ENCODE peak calls at places on chromosomes 13 and 19, in ten cellular contexts. Z is CD8-positive, alpha-beta memory T cell; J is stomach; U is CD4-positive, CD25-positive, alpha-beta regulatory T cell; X is heart left ventricle; N is suprapubic skin; G is psoas muscle; O is lower lobe of right lung; W is ascending aorta; P is mesendoderm. C is an unnamed sample.

GRCh38 chr19:29259867-29260281 is 46.9 kb upstream of the UQCRFS1 start:
- DNase-seq in O (no peak), Z (no peak), W (no peak), X (no peak), P (no peak), N (peak; percentile 20), G (no peak), J (no peak), U (no peak), C (no peak)

GRCh38 chr19:16034180-16034579 is 42.1 kb upstream of the TPM4 start:
- DNase-seq in W (no peak), X (no peak), N (no peak), J (peak; percentile 15), G (no peak), Z (no peak), P (no peak), U (no peak), O (peak; percentile 37), C (no peak)

GRCh38 chr19:50322931-50323781 is 6.0 kb downstream of the KCNC3 start:
- DNase-seq in U (no peak), N (no peak), P (no peak), Z (no peak), W (no peak), O (no peak), G (peak; percentile 37), X (no peak), J (no peak), C (no peak)

GRCh38 chr19:5219551-5220304 is 120.9 kb downstream of the PTPRS start:
- DNase-seq in W (no peak), J (no peak), N (no peak), P (no peak), G (no peak), O (no peak), Z (no peak), X (no peak), U (no peak), C (no peak)

GRCh38 chr19:2888739-2889224 is 11.9 kb upstream of the ZNF57 start:
- DNase-seq in P (no peak), G (peak; percentile 67), W (no peak), O (peak; percentile 53), J (no peak), N (no peak), U (peak; percentile 59), Z (peak; percentile 57), X (no peak), C (peak; percentile 74)

GRCh38 chr13:32164622-32165268 is 133.2 kb downstream of the FRY start:
- DNase-seq in U (peak; percentile 6), N (no peak), J (no peak), X (no peak), W (no peak), G (no peak), Z (peak; percentile 9), O (no peak), P (peak; percentile 91), C (no peak)

GRCh38 chr19:3061214-3062161 is 807 bp downstream of the TLE5 start:
- DNase-seq in O (peak; percentile 70), N (no peak), Z (peak; percentile 84), X (peak; percentile 85), U (peak; percentile 90), W (peak; percentile 76), G (peak; percentile 84), J (peak; percentile 52), P (no peak), C (peak; percentile 90)

GRCh38 chr13:93286047-93286446 is 59.4 kb downstream of the GPC6 start:
- DNase-seq in X (no peak), P (no peak), G (no peak), N (no peak), Z (no peak), J (no peak), W (no peak), O (no peak), U (no peak), C (no peak)

GRCh38 chr13:41122838-41123237 is 9.8 kb downstream of the KBTBD6 start:
- DNase-seq in J (no peak), O (no peak), U (peak; percentile 14), P (no peak), X (no peak), Z (peak; percentile 9), N (no peak), G (no peak), W (no peak), C (no peak)

GRCh38 chr13:41117859-41118258 is 14.7 kb downstream of the KBTBD6 start:
- DNase-seq in G (no peak), N (no peak), W (no peak), Z (no peak), J (no peak), O (no peak), P (no peak), U (no peak), X (no peak), C (no peak)
- H3K27ac ChIP-seq in G (no peak overlapping the region), N (no peak overlapping the region), W (no peak overlapping the region), Z (no peak overlapping the region), J (no peak overlapping the region), O (no peak overlapping the region), P (no peak overlapping the region), U (no peak overlapping the region), X (no peak overlapping the region), C (no peak overlapping the region)

GRCh38 chr13:33260168-33261098 is 25.1 kb downstream of the STARD13 start:
- DNase-seq in J (no peak), W (no peak), Z (no peak), G (no peak), O (no peak), N (no peak), X (no peak), P (no peak), U (no peak), C (no peak)
- H3K27ac ChIP-seq in J (peak overlapping the region; percentile 15), W (no peak overlapping the region), Z (no peak overlapping the region), G (no peak overlapping the region), O (peak overlapping the region; percentile 43), N (peak overlapping the region; percentile 32), X (peak overlapping the region; percentile 22), P (no peak overlapping the region), U (no peak overlapping the region), C (peak overlapping the region; percentile 75)

GRCh38 chr19:7292352-7292949 is 1.8 kb downstream of the INSR start:
- DNase-seq in U (no peak), X (no peak), P (no peak), J (no peak), Z (no peak), G (no peak), O (no peak), W (no peak), N (no peak), C (no peak)

GRCh38 chr19:7292950-7293794 is 1.0 kb downstream of the INSR start:
- DNase-seq in Z (no peak), J (peak; percentile 41), P (peak; percentile 12), N (peak; percentile 71), X (peak; percentile 76), W (peak; percentile 71), G (peak; percentile 79), O (peak; percentile 70), U (no peak), C (peak; percentile 85)

GRCh38 chr19:7288131-7288530 is 6.1 kb downstream of the INSR start:
- DNase-seq in Z (no peak), W (no peak), P (no peak), J (no peak), U (no peak), O (no peak), G (no peak), N (no peak), X (no peak), C (no peak)

GRCh38 chr19:7287716-7288115 is 6.5 kb downstream of the INSR start:
- DNase-seq in O (no peak), W (no peak), U (no peak), Z (no peak), P (no peak), J (no peak), N (no peak), G (no peak), X (no peak), C (no peak)

GRCh38 chr19:7288977-7289376 is 5.2 kb downstream of the INSR start:
- DNase-seq in G (no peak), P (no peak), X (no peak), Z (no peak), U (no peak), J (no peak), N (no peak), W (no peak), O (no peak), C (no peak)
- H3K27ac ChIP-seq in G (peak overlapping the region; percentile 23), P (no peak overlapping the region), X (no peak overlapping the region), Z (no peak overlapping the region), U (no peak overlapping the region), J (no peak overlapping the region), N (no peak overlapping the region), W (no peak overlapping the region), O (no peak overlapping the region), C (no peak overlapping the region)

DNA sequence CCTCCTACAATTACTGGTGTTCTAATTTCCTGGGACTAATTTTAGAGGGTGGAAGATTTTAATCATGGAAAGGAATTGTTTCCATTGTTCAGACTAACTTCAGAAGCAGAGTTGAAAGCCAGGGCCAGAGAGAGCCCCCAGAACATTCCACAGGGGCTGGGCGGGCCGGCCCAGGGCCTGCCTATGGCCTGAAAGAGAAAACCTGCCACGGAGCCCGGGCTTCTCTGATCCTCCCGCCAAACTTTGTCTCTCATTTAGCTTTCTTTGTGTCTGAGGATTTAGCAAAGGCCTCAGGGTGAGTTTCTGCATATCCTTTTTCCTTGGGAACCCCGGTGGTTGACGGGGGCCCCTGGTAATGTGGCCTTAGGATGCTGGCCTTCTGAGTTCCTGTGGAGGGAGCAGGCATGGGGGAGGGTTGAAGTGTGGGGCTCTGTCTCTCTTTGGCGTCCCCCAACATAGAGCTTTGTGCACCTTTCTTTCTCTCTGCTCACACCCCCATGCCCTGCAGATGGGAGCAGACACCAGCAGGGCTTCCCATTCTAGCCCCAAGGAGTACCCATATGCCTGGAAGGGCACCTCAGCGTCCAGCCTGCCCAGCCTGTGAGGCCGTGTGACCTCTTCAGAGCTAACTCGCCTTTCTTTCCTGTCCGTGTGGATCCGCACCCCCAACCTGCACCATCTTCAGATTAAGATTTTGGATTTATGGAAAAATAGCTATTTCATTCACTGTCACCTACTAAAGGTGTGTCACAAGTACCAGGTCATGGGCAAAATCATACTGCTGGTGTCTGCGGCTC is 539.5 kb downstream of the FGF9 start:
- DNase-seq in G (no peak), N (no peak), O (no peak), P (peak; percentile 62), W (no peak), Z (no peak), X (no peak), U (no peak), J (no peak), C (no peak)
- H3K27ac ChIP-seq in G (peak overlapping the region; percentile 16), N (no peak overlapping the region), O (no peak overlapping the region), P (no peak overlapping the region), W (no peak overlapping the region), Z (no peak overlapping the region), X (peak overlapping the region; percentile 60), U (no peak overlapping the region), J (no peak overlapping the region), C (no peak overlapping the region)

DNA sequence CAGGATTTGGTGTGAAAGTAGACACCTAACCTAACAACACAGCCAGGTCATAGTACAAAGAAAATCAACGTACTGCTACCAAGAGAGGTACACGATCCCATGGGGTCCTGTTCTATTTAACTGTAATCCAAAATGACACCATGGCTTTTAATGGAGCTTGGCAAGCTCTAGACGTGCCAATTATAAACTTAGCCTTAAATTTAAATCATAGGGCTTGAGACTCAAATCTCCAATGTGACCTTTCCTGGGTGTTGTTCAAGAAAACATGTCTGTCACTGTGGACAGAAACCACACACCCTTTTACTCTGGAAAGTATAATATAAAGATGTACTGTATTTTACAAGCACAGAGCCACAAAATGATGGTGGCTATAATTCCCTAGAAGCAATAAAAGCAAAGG is 299.3 kb downstream of the ENOX1 start:
- DNase-seq in W (no peak), J (no peak), P (no peak), G (no peak), Z (no peak), U (no peak), O (no peak), X (no peak), N (no peak), C (no peak)
- H3K27ac ChIP-seq in W (no peak overlapping the region), J (no peak overlapping the region), P (no peak overlapping the region), G (no peak overlapping the region), Z (no peak overlapping the region), U (no peak overlapping the region), O (no peak overlapping the region), X (no peak overlapping the region), N (no peak overlapping the region), C (no peak overlapping the region)